ENCODE peak calls at places on chromosomes 3 and 15, in ten cellular contexts. F is stomach; Y is CD8-positive, alpha-beta T cell; S is cardiac muscle cell; K is adrenal gland; R is left lung; M is hepatocyte; E is heart right ventricle; U is ovary; N is fibroblast of lung. A is an unnamed sample.
A peak's percentile ranks its signal among the peaks of the same experiment; 100 is the strongest.

GRCh38 chr3:127192576-127193232 is at the start of gene PRR23E:
- DNase-seq in U (no peak), M (no peak), K (no peak), E (no peak), R (peak; percentile 74), N (no peak), Y (no peak), S (no peak), F (peak; percentile 23), A (no peak)

GRCh38 chr15:39327005-39327725 is 253.7 kb upstream of the THBS1 start:
- DNase-seq in Y (no peak), R (no peak), E (no peak), N (no peak), F (no peak), M (no peak), S (no peak), U (no peak), K (no peak), A (no peak)

GRCh38 chr3:33898901-33899300 is 100.5 kb downstream of the PDCD6IP start:
- DNase-seq in E (no peak), S (no peak), N (no peak), K (no peak), R (no peak), U (no peak), M (no peak), Y (no peak), F (no peak), A (peak; percentile 42)

GRCh38 chr3:130480736-130481135 is 36.2 kb upstream of the COL6A6 start:
- DNase-seq in S (peak; percentile 41), Y (no peak), E (no peak), N (peak; percentile 49), R (no peak), K (no peak), M (peak; percentile 71), F (no peak), U (peak; percentile 41), A (no peak)

GRCh38 chr3:64945171-64945684 is 257.4 kb upstream of the ADAMTS9 start:
- DNase-seq in N (peak; percentile 52), U (peak; percentile 43), E (no peak), S (peak; percentile 35), K (peak; percentile 15), F (no peak), M (peak; percentile 80), R (no peak), Y (no peak), A (no peak)

GRCh38 chr15:77476999-77477398 is 56.3 kb downstream of the HMG20A start:
- DNase-seq in R (no peak), M (no peak), E (no peak), Y (no peak), N (no peak), F (no peak), S (no peak), K (no peak), U (no peak), A (no peak)

GRCh38 chr3:186882881-186883685 is 40.6 kb downstream of the ADIPOQ start:
- DNase-seq in S (no peak), F (no peak), E (no peak), U (no peak), M (no peak), K (no peak), Y (no peak), N (peak; percentile 40), R (no peak), A (peak; percentile 80)

GRCh38 chr3:58633157-58633865 is 33.3 kb downstream of the FAM3D start:
- DNase-seq in K (no peak), S (peak; percentile 40), U (no peak), E (no peak), R (no peak), M (peak; percentile 35), F (no peak), N (no peak), Y (no peak), A (no peak)

DNA sequence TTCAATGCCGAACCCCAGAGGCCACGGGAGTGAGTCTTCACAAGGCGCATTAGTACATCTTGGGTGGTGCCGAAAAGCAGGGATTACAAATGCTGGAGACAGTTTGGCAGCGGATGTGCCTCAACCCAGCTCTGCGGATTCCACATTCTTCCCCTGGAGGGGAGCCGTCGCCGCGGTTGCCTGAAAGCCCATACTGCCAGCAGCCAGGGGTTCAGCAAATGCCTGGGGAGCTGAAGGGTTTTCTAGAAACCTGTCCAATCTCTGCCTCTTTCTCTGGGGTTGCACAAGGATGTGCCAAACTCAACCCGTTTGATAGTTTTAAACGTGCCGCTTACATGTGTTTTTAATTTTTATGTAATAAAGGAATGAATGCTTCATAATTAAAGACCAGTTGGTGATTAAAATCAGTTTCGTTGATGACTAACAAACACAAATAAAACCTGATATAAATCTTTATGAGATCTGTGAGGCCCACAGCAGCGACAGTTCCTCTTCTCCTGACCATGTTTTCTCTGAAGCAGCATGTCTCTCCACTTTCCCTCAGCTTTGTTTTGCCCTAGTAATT is 74.6 kb upstream of the LEKR1 start:
- DNase-seq in R (peak; percentile 78), Y (no peak), K (no peak), E (peak; percentile 49), M (peak; percentile 53), F (no peak), U (peak; percentile 15), S (peak; percentile 55), N (peak; percentile 84), A (peak; percentile 76)
- H3K4me1 ChIP-seq in R (peaks cover 3% of the 10 kb centered on the region), Y (no peaks in the 10 kb centered on the region), K (no peaks in the 10 kb centered on the region), E (peaks cover 13% of the 10 kb centered on the region), M (peaks cover 20% of the 10 kb centered on the region), F (no peaks in the 10 kb centered on the region), U (no peaks in the 10 kb centered on the region), S (peaks cover 33% of the 10 kb centered on the region), N (peaks cover 4% of the 10 kb centered on the region), A (peaks cover 21% of the 10 kb centered on the region)

DNA sequence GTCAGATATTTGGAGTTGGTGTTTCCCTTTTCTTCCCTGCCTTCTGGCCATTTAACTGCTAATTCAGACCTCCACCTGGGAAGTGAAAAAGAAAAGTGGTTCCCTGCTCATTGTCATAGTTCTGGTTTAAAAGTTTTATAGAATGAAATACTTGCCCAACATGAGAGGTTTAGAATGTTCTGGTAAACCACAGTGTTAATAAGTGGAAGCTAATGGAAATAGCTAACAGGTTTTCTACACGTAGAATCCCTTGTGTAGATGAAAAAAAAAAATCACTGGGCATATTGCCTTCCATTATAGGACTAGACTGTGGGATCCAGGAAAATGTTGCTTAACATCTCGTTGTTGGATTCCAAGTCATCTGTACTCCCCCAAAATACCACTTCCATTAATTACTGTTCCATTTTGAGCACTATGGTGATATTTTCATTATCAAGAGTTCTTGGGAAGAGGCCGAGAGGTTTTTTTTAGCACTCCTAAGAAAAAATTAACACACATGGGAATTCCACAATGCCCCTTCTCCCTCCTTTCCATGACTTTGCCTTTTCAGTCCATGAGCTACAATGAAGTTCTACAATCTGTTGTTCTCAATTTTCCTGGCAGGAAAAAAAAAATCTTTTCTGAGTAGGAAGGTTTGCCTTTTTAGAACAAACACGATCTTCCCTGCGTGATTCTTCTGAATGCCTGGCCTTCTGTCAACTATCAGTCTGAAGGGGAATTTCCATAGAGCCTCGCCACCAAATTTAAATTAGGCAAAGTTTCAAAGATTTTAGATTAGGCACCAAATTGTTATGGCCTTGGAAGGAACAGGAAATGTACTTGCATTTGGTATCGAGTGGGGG is 74.4 kb upstream of the CTDSPL start:
- DNase-seq in K (no peak), F (no peak), Y (no peak), S (no peak), M (no peak), N (no peak), U (no peak), R (no peak), E (no peak), A (no peak)
- H3K27ac ChIP-seq in K (peak overlapping the region; percentile 67), F (peak overlapping the region; percentile 65), Y (no peak overlapping the region), S (no peak overlapping the region), M (no peak overlapping the region), N (no peak overlapping the region), U (peak overlapping the region; percentile 69), R (peak overlapping the region; percentile 33), E (peak overlapping the region; percentile 61), A (no peak overlapping the region)

GRCh38 chr3:67656614-67657013 is 2.2 kb upstream of the SUCLG2 start:
- DNase-seq in F (no peak), U (no peak), E (no peak), S (no peak), M (no peak), Y (no peak), K (no peak), N (no peak), R (no peak), A (no peak)

GRCh38 chr3:67654832-67655152 is 380 bp upstream of the SUCLG2 start:
- DNase-seq in M (no peak), E (no peak), F (no peak), Y (no peak), K (no peak), N (no peak), U (no peak), S (no peak), R (no peak), A (no peak)

GRCh38 chr3:67657192-67657591 is 2.8 kb upstream of the SUCLG2 start:
- DNase-seq in K (no peak), U (no peak), S (no peak), M (no peak), N (no peak), Y (no peak), E (no peak), R (no peak), F (no peak), A (no peak)

GRCh38 chr3:67654099-67654831 is at the start of gene SUCLG2:
- DNase-seq in Y (peak; percentile 84), F (peak; percentile 93), M (peak; percentile 94), U (peak; percentile 88), E (peak; percentile 93), K (peak; percentile 91), S (peak; percentile 89), R (peak; percentile 96), N (peak; percentile 85), A (peak; percentile 63)

DNA sequence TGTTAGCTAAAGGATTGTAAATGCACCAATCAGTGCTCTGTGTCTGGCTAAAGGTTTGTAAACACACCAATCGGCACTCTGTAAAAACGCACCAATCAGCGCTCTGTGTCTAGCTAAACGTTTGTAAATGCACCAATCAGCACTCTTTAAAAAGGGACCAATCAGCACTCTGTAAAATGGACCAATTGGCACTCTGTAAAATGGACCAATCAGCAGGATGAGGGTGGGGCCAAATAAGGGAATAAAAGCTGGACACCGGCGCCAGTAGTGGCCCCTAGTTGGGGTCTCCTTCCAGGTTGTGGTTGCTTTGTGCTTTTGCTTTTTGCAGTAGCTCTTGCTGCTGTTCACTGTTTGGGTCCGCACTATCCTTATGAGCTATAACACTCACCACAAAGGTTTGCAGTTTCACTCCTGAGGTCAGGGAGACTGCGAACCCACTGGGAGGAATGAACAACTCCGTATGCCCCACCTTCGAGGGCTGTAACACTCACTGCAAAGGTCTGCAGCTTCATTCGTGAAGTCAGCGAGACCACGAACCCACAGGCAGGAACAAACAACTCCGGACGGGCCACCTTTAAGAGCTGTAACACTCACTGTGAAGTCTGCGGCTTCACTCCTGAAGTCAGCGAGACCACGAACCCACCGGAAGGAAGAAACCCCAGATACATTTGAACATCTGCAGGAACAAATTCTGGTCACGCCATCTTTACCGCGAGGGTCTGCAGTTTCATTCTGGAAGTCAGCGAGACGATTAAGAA is 1.1 kb upstream of the SUCLG2 start:
- DNase-seq in S (no peak), F (peak; percentile 45), R (no peak), N (no peak), U (no peak), Y (peak; percentile 80), K (no peak), M (no peak), E (peak; percentile 11), A (no peak)
- H3K4me1 ChIP-seq in S (peaks cover 12% of the 10 kb centered on the region), F (peaks cover 29% of the 10 kb centered on the region), R (peaks cover 15% of the 10 kb centered on the region), N (no peaks in the 10 kb centered on the region), U (no peaks in the 10 kb centered on the region), Y (peaks cover 44% of the 10 kb centered on the region), K (peaks cover 19% of the 10 kb centered on the region), M (peaks cover 20% of the 10 kb centered on the region), E (peaks cover 38% of the 10 kb centered on the region), A (peaks cover 6% of the 10 kb centered on the region)

DNA sequence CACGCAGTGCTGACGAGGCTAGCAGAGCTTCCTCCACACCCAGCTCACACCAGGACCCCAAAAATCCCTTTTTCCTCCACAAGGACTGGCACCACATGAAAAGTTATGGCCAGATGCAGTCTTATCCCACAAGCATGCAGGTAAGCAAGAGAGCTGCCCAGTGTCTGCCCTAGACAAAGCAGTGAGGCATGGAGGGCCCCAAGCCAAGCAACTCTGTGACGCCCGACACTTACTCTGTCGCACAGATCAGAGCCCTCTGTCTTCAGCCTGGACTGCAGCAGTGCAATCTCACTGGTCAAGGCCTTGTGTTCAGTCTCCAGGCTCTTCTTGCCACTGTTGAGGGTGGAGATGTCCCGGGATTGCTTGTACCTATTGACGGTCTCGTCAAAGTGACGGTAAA is 28.7 kb downstream of the RPN1 start:
- DNase-seq in S (no peak), E (no peak), M (no peak), Y (no peak), N (no peak), U (no peak), K (no peak), R (no peak), F (no peak), A (no peak)
- H3K27ac ChIP-seq in S (no peak overlapping the region), E (no peak overlapping the region), M (no peak overlapping the region), Y (no peak overlapping the region), N (no peak overlapping the region), U (no peak overlapping the region), K (no peak overlapping the region), R (no peak overlapping the region), F (peak overlapping the region; percentile 9), A (no peak overlapping the region)

A was measured in foreskin keratinocyte.